ENCODE peak calls at places on chromosomes 3 and 15, in five cellular contexts. One of them, this sample, is unnamed.

GRCh38 chr15:67674983-67675382 is 132.5 kb downstream of the MAP2K5 start:
- DNase-seq in kidney epithelial cell: no peak
- DNase-seq in fibroblast of the aortic adventitia: no peak
- DNase-seq in small intestine: no peak
- DNase-seq in stomach: no peak
- DNase-seq in this sample: no peak

GRCh38 chr15:29139540-29140459 is 129.8 kb downstream of the NSMCE3 start:
- DNase-seq in small intestine: peak
- DNase-seq in stomach: peak
- DNase-seq in kidney epithelial cell: no peak
- DNase-seq in fibroblast of the aortic adventitia: peak
- DNase-seq in this sample: peak

GRCh38 chr3:154334973-154335420 is 10.7 kb upstream of the DHX36 start:
- DNase-seq in kidney epithelial cell: no peak
- DNase-seq in small intestine: peak
- DNase-seq in fibroblast of the aortic adventitia: peak
- DNase-seq in stomach: no peak
- DNase-seq in this sample: peak

GRCh38 chr15:49215768-49216739 is 46.0 kb downstream of the GALK2 start:
- DNase-seq in kidney epithelial cell: peak
- DNase-seq in fibroblast of the aortic adventitia: no peak
- DNase-seq in small intestine: peak
- DNase-seq in stomach: peak
- DNase-seq in this sample: no peak

GRCh38 chr3:37493485-37494080 is 319.2 kb upstream of the LRRFIP2 start:
- DNase-seq in small intestine: no peak
- DNase-seq in fibroblast of the aortic adventitia: no peak
- DNase-seq in kidney epithelial cell: no peak
- DNase-seq in stomach: no peak
- DNase-seq in this sample: no peak

GRCh38 chr3:159266779-159267178 is 464.9 kb downstream of the MFSD1 start:
- DNase-seq in kidney epithelial cell: no peak
- DNase-seq in stomach: no peak
- DNase-seq in small intestine: peak
- DNase-seq in fibroblast of the aortic adventitia: no peak
- DNase-seq in this sample: peak

GRCh38 chr3:148453764-148454163 is 243.9 kb upstream of the AGTR1 start:
- DNase-seq in stomach: no peak
- DNase-seq in small intestine: no peak
- DNase-seq in kidney epithelial cell: no peak
- DNase-seq in fibroblast of the aortic adventitia: no peak
- DNase-seq in this sample: no peak

GRCh38 chr3:27467545-27467944 is 16.6 kb downstream of the SLC4A7 start:
- DNase-seq in stomach: no peak
- DNase-seq in fibroblast of the aortic adventitia: peak
- DNase-seq in kidney epithelial cell: no peak
- DNase-seq in small intestine: peak
- DNase-seq in this sample: peak

GRCh38 chr15:89143503-89144162 is 55.4 kb downstream of the ABHD2 start:
- DNase-seq in fibroblast of the aortic adventitia: peak
- DNase-seq in stomach: no peak
- DNase-seq in small intestine: no peak
- DNase-seq in kidney epithelial cell: no peak
- DNase-seq in this sample: peak

GRCh38 chr3:177478170-177478859 is 281.0 kb upstream of the TBL1XR1 start:
- DNase-seq in small intestine: no peak
- DNase-seq in stomach: peak
- DNase-seq in kidney epithelial cell: peak
- DNase-seq in fibroblast of the aortic adventitia: peak
- DNase-seq in this sample: peak

GRCh38 chr3:191499307-191500125 is 38.6 kb downstream of the PYDC2 start:
- DNase-seq in kidney epithelial cell: peak
- DNase-seq in fibroblast of the aortic adventitia: peak
- DNase-seq in stomach: peak
- DNase-seq in small intestine: peak
- DNase-seq in this sample: peak

GRCh38 chr3:153096611-153097200 is 65.3 kb upstream of the RAP2B start:
- DNase-seq in fibroblast of the aortic adventitia: no peak
- DNase-seq in kidney epithelial cell: no peak
- DNase-seq in small intestine: peak
- DNase-seq in stomach: peak
- DNase-seq in this sample: no peak

GRCh38 chr3:24608701-24609387 is 114.2 kb upstream of the THRB start:
- DNase-seq in stomach: no peak
- DNase-seq in fibroblast of the aortic adventitia: peak
- DNase-seq in kidney epithelial cell: no peak
- DNase-seq in small intestine: no peak
- DNase-seq in this sample: no peak
- H3K4me3 ChIP-seq in stomach: no peak
- H3K4me3 ChIP-seq in fibroblast of the aortic adventitia: no peak
- H3K4me3 ChIP-seq in kidney epithelial cell: no peak
- H3K4me3 ChIP-seq in small intestine: no peak
- H3K4me3 ChIP-seq in this sample: no peak

DNA sequence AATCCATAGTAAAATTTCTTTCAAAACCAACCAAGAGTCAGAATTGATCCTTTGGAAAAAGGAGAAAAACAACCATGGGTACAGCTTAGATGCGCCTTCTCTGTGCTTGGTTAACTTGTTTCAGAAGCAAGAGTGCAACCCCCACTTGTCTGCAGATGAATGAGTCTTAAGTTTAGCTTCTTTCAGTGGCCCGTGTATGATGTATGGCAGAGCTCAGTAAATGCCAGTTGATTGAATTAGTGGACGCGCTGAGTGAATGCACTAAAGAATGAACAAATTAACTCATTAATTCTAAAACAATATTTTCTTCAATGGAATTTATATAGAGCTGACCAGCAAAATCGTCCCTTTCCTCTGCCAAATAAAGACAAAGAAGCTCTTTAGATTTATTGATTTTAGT is 67.0 kb upstream of the ARHGEF3 start:
- DNase-seq in stomach: no peak
- DNase-seq in kidney epithelial cell: no peak
- DNase-seq in small intestine: no peak
- DNase-seq in fibroblast of the aortic adventitia: no peak
- DNase-seq in this sample: no peak
- H3K4me3 ChIP-seq in stomach: no peak
- H3K4me3 ChIP-seq in kidney epithelial cell: no peak
- H3K4me3 ChIP-seq in small intestine: no peak
- H3K4me3 ChIP-seq in fibroblast of the aortic adventitia: no peak
- H3K4me3 ChIP-seq in this sample: no peak

GRCh38 chr3:169239756-169240155 is 423.8 kb downstream of the MECOM start:
- DNase-seq in stomach: no peak
- DNase-seq in fibroblast of the aortic adventitia: no peak
- DNase-seq in kidney epithelial cell: no peak
- DNase-seq in small intestine: no peak
- DNase-seq in this sample: no peak

GRCh38 chr3:169241928-169242751 is 421.4 kb downstream of the MECOM start:
- DNase-seq in small intestine: peak
- DNase-seq in fibroblast of the aortic adventitia: peak
- DNase-seq in stomach: peak
- DNase-seq in kidney epithelial cell: no peak
- DNase-seq in this sample: peak

GRCh38 chr3:169243122-169243521 is 420.4 kb downstream of the MECOM start:
- DNase-seq in fibroblast of the aortic adventitia: peak
- DNase-seq in kidney epithelial cell: no peak
- DNase-seq in stomach: no peak
- DNase-seq in small intestine: peak
- DNase-seq in this sample: peak

GRCh38 chr3:169240786-169241486 is 422.6 kb downstream of the MECOM start:
- DNase-seq in stomach: no peak
- DNase-seq in small intestine: no peak
- DNase-seq in fibroblast of the aortic adventitia: no peak
- DNase-seq in kidney epithelial cell: no peak
- DNase-seq in this sample: no peak

DNA sequence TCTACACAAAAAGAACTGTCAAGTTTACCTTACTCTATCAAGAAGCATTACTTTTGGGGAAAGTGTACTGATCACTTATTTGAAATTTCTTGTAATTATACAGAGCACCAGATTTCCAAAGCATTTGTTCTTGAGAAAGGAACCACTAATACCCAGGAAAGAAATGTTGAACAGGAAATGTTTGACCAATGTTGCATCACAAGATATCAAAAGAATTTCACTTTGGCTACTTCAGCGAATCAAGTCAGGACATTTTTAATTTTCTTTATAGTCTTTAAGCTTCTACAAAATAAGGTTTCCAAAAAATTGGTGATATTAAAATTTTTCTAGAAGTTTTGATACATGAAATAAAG is 422.0 kb downstream of the MECOM start:
- DNase-seq in kidney epithelial cell: no peak
- DNase-seq in small intestine: no peak
- DNase-seq in fibroblast of the aortic adventitia: peak
- DNase-seq in stomach: no peak
- DNase-seq in this sample: peak
- H3K4me3 ChIP-seq in kidney epithelial cell: no peak
- H3K4me3 ChIP-seq in small intestine: no peak
- H3K4me3 ChIP-seq in fibroblast of the aortic adventitia: no peak
- H3K4me3 ChIP-seq in stomach: no peak
- H3K4me3 ChIP-seq in this sample: no peak

GRCh38 chr3:51340311-51340829 is 44.7 kb upstream of the MANF start:
- DNase-seq in small intestine: no peak
- DNase-seq in stomach: no peak
- DNase-seq in fibroblast of the aortic adventitia: peak
- DNase-seq in kidney epithelial cell: peak
- DNase-seq in this sample: peak
- H3K4me3 ChIP-seq in small intestine: no peak
- H3K4me3 ChIP-seq in stomach: no peak
- H3K4me3 ChIP-seq in fibroblast of the aortic adventitia: peak
- H3K4me3 ChIP-seq in kidney epithelial cell: no peak
- H3K4me3 ChIP-seq in this sample: no peak

DNA sequence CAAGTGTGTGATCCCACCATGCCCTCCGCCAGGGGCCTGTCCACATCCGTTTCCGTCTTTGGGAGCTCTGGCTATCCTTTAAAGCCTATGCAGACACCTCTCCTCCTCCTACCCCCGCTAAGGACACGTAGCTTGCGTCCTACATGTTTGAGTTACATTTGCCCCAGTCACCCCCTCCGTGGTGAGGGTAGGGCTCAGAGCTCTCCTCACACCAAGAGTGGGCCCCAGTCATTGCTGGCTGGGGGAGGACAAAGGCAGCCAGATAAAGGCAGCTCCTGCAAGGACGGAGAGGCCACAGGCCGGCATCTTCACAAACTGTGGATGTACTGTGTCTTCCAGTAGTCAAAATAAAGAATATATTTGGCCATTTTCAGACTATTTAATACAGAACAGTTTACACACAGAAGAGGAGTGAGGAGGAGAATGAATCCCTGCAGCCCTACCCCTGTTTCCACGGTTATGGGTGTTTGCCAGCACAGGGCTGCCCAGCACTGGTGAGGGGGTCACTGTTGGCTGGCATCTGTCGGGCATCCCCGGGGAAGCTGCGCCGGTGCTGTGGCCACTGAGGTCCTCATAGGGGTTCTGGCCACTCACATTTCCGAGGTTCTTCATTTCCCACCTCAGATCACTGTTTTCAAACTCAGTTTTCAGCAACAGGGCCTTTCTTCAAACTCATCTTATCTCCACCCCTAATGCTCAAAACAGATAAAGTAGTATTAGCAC is 118.7 kb downstream of the CHRNA7 start:
- DNase-seq in kidney epithelial cell: no peak
- DNase-seq in stomach: no peak
- DNase-seq in fibroblast of the aortic adventitia: no peak
- DNase-seq in small intestine: no peak
- DNase-seq in this sample: no peak
- H3K4me3 ChIP-seq in kidney epithelial cell: no peak
- H3K4me3 ChIP-seq in stomach: no peak
- H3K4me3 ChIP-seq in fibroblast of the aortic adventitia: no peak
- H3K4me3 ChIP-seq in small intestine: no peak
- H3K4me3 ChIP-seq in this sample: no peak

GRCh38 chr3:134407247-134407640 is 33.0 kb upstream of the AMOTL2 start:
- DNase-seq in kidney epithelial cell: no peak
- DNase-seq in fibroblast of the aortic adventitia: no peak
- DNase-seq in small intestine: no peak
- DNase-seq in stomach: no peak
- DNase-seq in this sample: no peak
- H3K4me3 ChIP-seq in kidney epithelial cell: no peak
- H3K4me3 ChIP-seq in fibroblast of the aortic adventitia: no peak
- H3K4me3 ChIP-seq in small intestine: no peak
- H3K4me3 ChIP-seq in stomach: no peak
- H3K4me3 ChIP-seq in this sample: no peak